ENCODE peak calls at places on chromosomes 13 and 19, in six cellular contexts. R, H, J, I, C and F are unnamed samples.
A peak's percentile ranks its signal among the peaks of the same experiment; 100 is the strongest.

GRCh38 chr19:1577090-1577928 is 9.2 kb upstream of the MEX3D start:
- DNase-seq in R (no peak), H (no peak), J (peak; percentile 28), I (no peak), C (no peak), F (no peak)

GRCh38 chr13:53631511-53631910 is 602.9 kb downstream of the OLFM4 start:
- DNase-seq in R (no peak), H (peak; percentile 21), J (no peak), I (no peak), C (no peak), F (no peak)

GRCh38 chr19:13023666-13024065 is 28.4 kb downstream of the NFIX start:
- DNase-seq in R (peak; percentile 30), H (no peak), J (no peak), I (peak; percentile 53), C (peak; percentile 13), F (no peak)

GRCh38 chr13:106496072-106496997 is 39.1 kb downstream of the EFNB2 start:
- DNase-seq in R (no peak), H (no peak), J (peak; percentile 83), I (no peak), C (no peak), F (no peak)

GRCh38 chr19:17496337-17496997 is 15.0 kb upstream of the PGLS start:
- DNase-seq in R (peak; percentile 86), H (peak; percentile 88), J (peak; percentile 62), I (peak; percentile 76), C (peak; percentile 61), F (no peak)

GRCh38 chr19:2062770-2063169 is 11.7 kb upstream of the MKNK2 start:
- DNase-seq in R (no peak), H (no peak), J (no peak), I (no peak), C (no peak), F (no peak)

GRCh38 chr13:73325351-73326214 is 266.8 kb downstream of the KLF5 start:
- DNase-seq in R (peak; percentile 53), H (no peak), J (no peak), I (no peak), C (no peak), F (no peak)

GRCh38 chr19:58550362-58551122 is 4.4 kb downstream of the CHMP2A start:
- DNase-seq in R (no peak), H (no peak), J (no peak), I (no peak), C (no peak), F (no peak)

GRCh38 chr19:21655540-21656126 is 111.7 kb downstream of the ZNF100 start:
- DNase-seq in R (no peak), H (peak; percentile 7), J (no peak), I (no peak), C (no peak), F (no peak)

DNA sequence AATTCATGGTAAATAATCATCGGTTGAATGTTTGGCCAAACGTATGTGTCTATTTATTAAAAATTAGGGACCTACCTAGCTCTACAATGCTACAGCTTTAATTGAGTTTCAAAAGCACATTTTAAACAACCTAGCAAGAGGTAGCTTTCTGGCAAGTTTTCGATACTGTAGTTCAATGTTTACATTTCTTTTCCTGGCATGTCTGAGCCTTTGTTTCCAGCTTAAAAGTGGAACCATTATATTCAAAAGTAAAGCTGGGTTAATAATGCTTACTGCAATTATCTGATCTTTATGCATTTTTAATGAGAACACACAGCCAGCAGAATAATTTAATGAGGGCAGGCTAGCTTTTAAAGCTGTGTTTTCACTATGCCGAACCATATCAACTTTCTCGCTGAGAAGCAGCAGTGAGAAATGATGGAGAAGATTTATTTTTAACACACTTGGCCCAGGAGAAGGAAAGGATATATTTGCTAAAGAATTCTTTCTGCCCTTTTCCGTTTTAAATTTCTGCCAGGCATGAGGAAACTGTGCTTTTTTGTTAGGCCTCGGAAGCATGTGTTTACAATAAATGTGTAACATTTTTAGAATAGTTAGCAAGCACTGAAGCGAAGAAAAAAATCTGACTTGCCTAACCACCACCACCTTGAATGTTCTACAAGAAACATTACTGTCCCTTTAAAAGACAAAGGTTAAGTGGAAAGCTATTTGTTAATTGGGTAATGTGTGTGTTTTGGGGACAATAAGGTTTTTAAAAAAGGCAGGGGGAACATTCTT is 989 bp downstream of the MBNL2 start:
- DNase-seq in R (no peak), H (no peak), J (no peak), I (peak; percentile 67), C (no peak), F (no peak)
- H3K27ac ChIP-seq in R (peak overlapping the region; percentile 85), H (no peak overlapping the region), J (peak overlapping the region; percentile 92), I (peak overlapping the region; percentile 97), C (peak overlapping the region; percentile 91), F (peak overlapping the region; percentile 97)

GRCh38 chr19:46283771-46284170 is 13.1 kb upstream of the HIF3A start:
- DNase-seq in R (no peak), H (no peak), J (peak; percentile 58), I (no peak), C (no peak), F (no peak)
- H3K27ac ChIP-seq in R (no peak overlapping the region), H (no peak overlapping the region), J (peak overlapping the region; percentile 59), I (no peak overlapping the region), C (peak overlapping the region; percentile 18), F (no peak overlapping the region)

GRCh38 chr19:41391618-41392017 is 5.5 kb downstream of the EXOSC5 start:
- DNase-seq in R (no peak), H (no peak), J (no peak), I (no peak), C (no peak), F (no peak)

GRCh38 chr19:41384351-41384750 is 8.0 kb downstream of the TMEM91 start:
- DNase-seq in R (no peak), H (no peak), J (no peak), I (no peak), C (no peak), F (no peak)

DNA sequence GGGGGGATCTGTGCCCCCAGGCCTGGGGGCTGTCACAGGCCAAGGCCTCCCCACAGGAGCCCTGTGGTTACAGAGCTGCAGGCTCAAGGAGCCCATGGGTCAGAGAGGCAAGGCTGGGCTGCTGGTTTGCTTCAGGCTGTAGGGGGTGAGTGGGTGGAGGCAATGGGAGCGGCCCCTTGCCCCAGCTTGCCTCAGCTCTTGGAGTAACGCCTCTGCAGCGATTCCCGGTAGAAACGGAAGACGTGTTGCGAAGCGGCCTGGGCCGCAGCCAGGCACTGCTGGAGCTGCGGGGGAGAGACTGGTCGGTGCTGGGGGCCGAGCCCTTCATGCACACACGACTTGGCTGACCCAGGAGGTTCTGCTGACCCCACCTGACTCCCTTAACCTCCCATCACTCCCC is 10.1 kb downstream of the TMEM91 start:
- DNase-seq in R (no peak), H (no peak), J (no peak), I (no peak), C (no peak), F (no peak)
- H3K27ac ChIP-seq in R (no peak overlapping the region), H (no peak overlapping the region), J (no peak overlapping the region), I (no peak overlapping the region), C (no peak overlapping the region), F (peak overlapping the region; percentile 36)

DNA sequence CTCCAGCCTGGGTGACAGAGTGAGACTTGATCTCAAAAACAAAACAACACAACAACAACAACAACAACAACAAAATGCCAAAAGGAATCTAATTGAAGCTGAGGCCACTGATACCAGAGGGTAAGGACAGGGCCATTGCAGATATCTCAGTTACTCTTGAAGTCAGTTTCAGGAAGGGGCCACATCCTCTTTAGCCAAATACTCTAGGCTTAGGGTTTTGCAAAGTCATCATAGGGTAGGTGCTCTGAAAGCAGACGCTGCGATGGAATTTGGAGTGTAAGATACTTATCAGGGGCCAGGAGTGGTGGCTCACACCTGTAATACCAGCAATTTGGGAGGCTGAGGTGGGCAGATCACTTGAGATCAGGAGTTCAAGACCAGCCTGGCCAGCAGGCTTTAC is 46.6 kb upstream of the UBAC2 start:
- DNase-seq in R (no peak), H (peak; percentile 29), J (no peak), I (no peak), C (no peak), F (no peak)
- H3K27ac ChIP-seq in R (no peak overlapping the region), H (no peak overlapping the region), J (no peak overlapping the region), I (no peak overlapping the region), C (no peak overlapping the region), F (no peak overlapping the region)

GRCh38 chr19:44722131-44723121 is 23.5 kb downstream of the CEACAM16 start:
- DNase-seq in R (no peak), H (no peak), J (no peak), I (no peak), C (no peak), F (no peak)
- H3K27ac ChIP-seq in R (no peak overlapping the region), H (no peak overlapping the region), J (peak overlapping the region; percentile 53), I (no peak overlapping the region), C (peak overlapping the region; percentile 4), F (no peak overlapping the region)

GRCh38 chr13:46899801-46900200 is 2.9 kb upstream of the HTR2A start:
- DNase-seq in R (no peak), H (no peak), J (no peak), I (no peak), C (no peak), F (peak; percentile 10)

GRCh38 chr13:46896346-46897138 is at the start of gene HTR2A:
- DNase-seq in R (no peak), H (no peak), J (peak; percentile 10), I (peak; percentile 72), C (peak; percentile 16), F (no peak)

GRCh38 chr13:46893221-46893620 is 3.6 kb downstream of the HTR2A start:
- DNase-seq in R (no peak), H (no peak), J (no peak), I (peak; percentile 44), C (no peak), F (no peak)

GRCh38 chr13:46894534-46894906 is 2.3 kb downstream of the HTR2A start:
- DNase-seq in R (no peak), H (no peak), J (no peak), I (peak; percentile 72), C (no peak), F (no peak)

DNA sequence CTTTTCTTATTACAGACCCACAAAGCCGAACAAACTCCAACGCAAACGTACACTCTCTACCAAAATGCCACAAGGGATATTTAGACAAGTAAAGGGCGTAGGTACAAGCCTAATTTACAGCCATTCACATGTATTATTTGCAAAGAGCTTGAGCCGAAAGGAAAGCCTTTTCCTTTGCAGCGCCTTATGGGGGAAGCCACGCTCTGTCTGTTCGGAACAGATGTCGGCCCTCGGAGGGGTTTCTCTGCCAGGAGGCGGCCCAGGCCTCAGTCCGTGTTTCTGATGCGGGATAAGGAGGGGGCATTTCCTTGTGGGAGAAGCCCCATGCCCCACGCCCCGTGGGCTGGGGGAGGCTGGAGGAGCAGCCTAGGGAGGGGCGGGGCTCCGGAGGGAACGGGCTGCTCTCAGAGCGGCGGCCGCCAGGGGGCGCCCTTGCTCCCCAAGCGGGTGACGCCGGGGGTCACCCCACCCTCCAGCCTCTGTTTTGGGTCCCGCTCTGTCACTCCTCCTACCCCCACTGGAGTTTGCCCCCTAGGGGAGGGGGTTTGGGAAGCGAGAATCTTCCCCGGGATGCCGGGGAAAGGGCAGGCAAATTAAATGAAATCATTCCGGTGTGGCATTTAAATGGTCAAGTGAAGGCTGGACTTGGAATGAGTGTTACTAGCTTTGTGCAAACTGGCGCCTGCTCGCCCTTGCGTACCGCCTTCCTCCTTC is 2.9 kb downstream of the HTR2A start:
- DNase-seq in R (peak; percentile 42), H (peak; percentile 70), J (peak; percentile 44), I (peak; percentile 80), C (peak; percentile 38), F (peak; percentile 50)
- H3K27ac ChIP-seq in R (no peak overlapping the region), H (no peak overlapping the region), J (peak overlapping the region; percentile 13), I (peak overlapping the region; percentile 25), C (peak overlapping the region; percentile 53), F (peak overlapping the region; percentile 75)

GRCh38 chr13:64057372-64058020 is 2641.8 kb upstream of the PCDH20 start:
- DNase-seq in R (no peak), H (no peak), J (no peak), I (no peak), C (no peak), F (no peak)
- H3K27ac ChIP-seq in R (no peak overlapping the region), H (no peak overlapping the region), J (no peak overlapping the region), I (no peak overlapping the region), C (no peak overlapping the region), F (no peak overlapping the region)